ENCODE peak calls at places on chromosome 1, in six cellular contexts. X is H1, P is endodermal cell, U is kidney, B is fibroblast of mammary gland, F is astrocyte of the spinal cord. J is an unnamed sample.
A peak's percentile ranks its signal among the peaks of the same experiment; 100 is the strongest.

GRCh38 chr1:209883341-209883971 is 54.6 kb upstream of the SYT14 start:
- DNase-seq in P (no peak), X (no peak), F (peak; percentile 85), U (no peak), B (peak; percentile 79), J (peak; percentile 79)

GRCh38 chr1:93910305-93910704 is 1.1 kb upstream of the GCLM start:
- DNase-seq in P (no peak), F (no peak), B (no peak), X (no peak), U (no peak), J (no peak)

GRCh38 chr1:39671793-39672550 is at the start of gene NT5C1A:
- DNase-seq in F (no peak), B (no peak), U (peak; percentile 76), X (no peak), P (peak; percentile 71), J (no peak)

GRCh38 chr1:8712413-8713229 is 104.8 kb downstream of the RERE start:
- DNase-seq in F (peak; percentile 90), U (no peak), X (no peak), B (peak; percentile 94), P (no peak), J (peak; percentile 84)

GRCh38 chr1:204321665-204322064 is 38.1 kb downstream of the PLEKHA6 start:
- DNase-seq in B (peak; percentile 51), X (no peak), U (no peak), P (no peak), F (peak; percentile 15), J (peak; percentile 54)

GRCh38 chr1:15797614-15798390 is 9.6 kb downstream of the UQCRHL start:
- DNase-seq in B (peak; percentile 37), U (no peak), P (peak; percentile 69), F (no peak), X (no peak), J (peak; percentile 40)

GRCh38 chr1:112937070-112937469 is 18.9 kb downstream of the SLC16A1 start:
- DNase-seq in F (peak; percentile 29), U (no peak), P (no peak), B (peak; percentile 44), X (no peak), J (peak; percentile 35)

GRCh38 chr1:204673909-204674701 is 11.4 kb downstream of the LRRN2 start:
- DNase-seq in F (no peak), X (no peak), P (no peak), B (no peak), U (no peak), J (no peak)

GRCh38 chr1:10629816-10630571 is 155.2 kb downstream of the PEX14 start:
- DNase-seq in U (peak; percentile 75), P (no peak), X (no peak), F (no peak), B (no peak), J (no peak)

GRCh38 chr1:245370905-245371581 is 216.3 kb downstream of the KIF26B start:
- DNase-seq in B (no peak), F (no peak), U (peak; percentile 78), X (no peak), P (no peak), J (no peak)

GRCh38 chr1:164559342-164560070 is 522 bp downstream of the PBX1 start:
- DNase-seq in B (no peak), F (peak; percentile 54), X (no peak), P (peak; percentile 79), U (peak; percentile 84), J (peak; percentile 54)

GRCh38 chr1:84835169-84835568 is 57.8 kb downstream of the LPAR3 start:
- DNase-seq in X (no peak), B (no peak), U (no peak), F (peak; percentile 12), P (no peak), J (peak; percentile 29)

GRCh38 chr1:57061369-57061768 is 95.6 kb upstream of the C8B start:
- DNase-seq in U (no peak), X (no peak), P (no peak), B (peak; percentile 42), F (no peak), J (peak; percentile 11)

GRCh38 chr1:225458222-225458631 is 30.4 kb upstream of the LBR start:
- DNase-seq in F (peak; percentile 45), B (peak; percentile 36), P (peak; percentile 7), U (no peak), X (no peak), J (no peak)

GRCh38 chr1:1954831-1955441 is 35.9 kb upstream of the TMEM52 start:
- DNase-seq in P (peak; percentile 70), U (peak; percentile 66), X (no peak), F (no peak), B (no peak), J (no peak)

GRCh38 chr1:241366196-241366595 is 9.2 kb upstream of the RGS7 start:
- DNase-seq in F (no peak), B (no peak), P (no peak), U (no peak), X (no peak), J (no peak)

GRCh38 chr1:56821462-56821797 is 2.2 kb upstream of the FYB2 start:
- DNase-seq in F (peak; percentile 15), U (no peak), X (no peak), P (no peak), B (no peak), J (no peak)

GRCh38 chr1:115430717-115431116 is 92.7 kb upstream of the NGF start:
- DNase-seq in U (no peak), B (peak; percentile 98), X (no peak), F (peak; percentile 87), P (no peak), J (peak; percentile 96)

GRCh38 chr1:156435551-156436318 is 64.8 kb downstream of the MEF2D start:
- DNase-seq in U (no peak), X (no peak), P (peak; percentile 72), B (no peak), F (no peak), J (peak; percentile 45)

GRCh38 chr1:152448496-152448895 is 34.4 kb upstream of the CRNN start:
- DNase-seq in F (no peak), X (no peak), B (no peak), P (no peak), U (no peak), J (no peak)

GRCh38 chr1:81670286-81670685 is 130.4 kb upstream of the ADGRL2 start:
- DNase-seq in X (no peak), B (peak; percentile 97), U (peak; percentile 71), P (no peak), F (peak; percentile 95), J (peak; percentile 92)

GRCh38 chr1:53025034-53025777 is 36.8 kb upstream of the PODN start:
- DNase-seq in U (peak; percentile 77), X (no peak), P (no peak), B (peak; percentile 90), F (peak; percentile 67), J (peak; percentile 94)

GRCh38 chr1:97071163-97071562 is 349.6 kb downstream of the PTBP2 start:
- DNase-seq in B (peak; percentile 17), P (no peak), X (no peak), U (no peak), F (no peak), J (peak; percentile 15)

GRCh38 chr1:93056214-93056613 is 22.9 kb upstream of the MTF2 start:
- DNase-seq in F (peak; percentile 25), U (no peak), B (peak; percentile 47), X (peak; percentile 3), P (peak; percentile 82), J (peak; percentile 9)

GRCh38 chr1:200139661-200140250 is 112.2 kb downstream of the NR5A2 start:
- DNase-seq in B (peak; percentile 77), P (no peak), X (no peak), F (peak; percentile 68), U (no peak), J (peak; percentile 28)

GRCh38 chr1:241079018-241079417 is 278.0 kb downstream of the RGS7 start:
- DNase-seq in B (no peak), U (no peak), P (no peak), F (no peak), X (no peak), J (no peak)

GRCh38 chr1:184002071-184002470 is 35.5 kb downstream of the COLGALT2 start:
- DNase-seq in U (no peak), B (peak; percentile 81), P (peak; percentile 53), F (peak; percentile 93), X (no peak), J (peak; percentile 87)

GRCh38 chr1:119958223-119958622 is 61.9 kb upstream of the ADAM30 start:
- DNase-seq in U (no peak), X (no peak), P (no peak), B (peak; percentile 36), F (no peak), J (no peak)

GRCh38 chr1:151968058-151968457 is 25.6 kb downstream of the S100A10 start:
- DNase-seq in P (peak; percentile 78), X (no peak), U (no peak), B (peak; percentile 62), F (peak; percentile 55), J (peak; percentile 67)

GRCh38 chr1:47738560-47739182 is 258.5 kb downstream of the TRABD2B start:
- DNase-seq in F (peak; percentile 15), P (peak; percentile 92), X (no peak), B (peak; percentile 53), U (peak; percentile 76), J (peak; percentile 20)

GRCh38 chr1:206930210-206930798 is 8.6 kb upstream of the FCMR start:
- DNase-seq in U (no peak), X (no peak), F (no peak), P (no peak), B (no peak), J (no peak)
- H3K4me3 ChIP-seq in U (no peak overlapping the region), X (no peak overlapping the region), F (no peak overlapping the region), P (no peak overlapping the region), B (no peak overlapping the region), J (no peak overlapping the region)

GRCh38 chr1:83588140-83588539 is 410.8 kb downstream of the TTLL7 start:
- DNase-seq in P (no peak), B (no peak), X (no peak), F (no peak), U (no peak), J (no peak)

GRCh38 chr1:83581747-83582146 is 417.2 kb downstream of the TTLL7 start:
- DNase-seq in B (no peak), F (no peak), X (no peak), P (no peak), U (no peak), J (no peak)

GRCh38 chr1:83583351-83584014 is 415.4 kb downstream of the TTLL7 start:
- DNase-seq in F (no peak), X (no peak), B (peak; percentile 10), U (no peak), P (peak; percentile 65), J (peak; percentile 55)
- TF ChIP-seq CTCF in F (no peak), X (peak; percentile 36), B (peak; percentile 24), U (no peak), P (peak; percentile 60), J (peak; percentile 19)

GRCh38 chr1:40817791-40818263 is 34.2 kb downstream of the KCNQ4 start:
- DNase-seq in B (no peak), X (no peak), P (no peak), U (no peak), F (no peak), J (peak; percentile 19)
- H3K4me3 ChIP-seq in B (no peak overlapping the region), X (peak overlapping the region; percentile 76), P (peak overlapping the region; percentile 70), U (no peak overlapping the region), F (no peak overlapping the region), J (peak overlapping the region; percentile 52)

DNA sequence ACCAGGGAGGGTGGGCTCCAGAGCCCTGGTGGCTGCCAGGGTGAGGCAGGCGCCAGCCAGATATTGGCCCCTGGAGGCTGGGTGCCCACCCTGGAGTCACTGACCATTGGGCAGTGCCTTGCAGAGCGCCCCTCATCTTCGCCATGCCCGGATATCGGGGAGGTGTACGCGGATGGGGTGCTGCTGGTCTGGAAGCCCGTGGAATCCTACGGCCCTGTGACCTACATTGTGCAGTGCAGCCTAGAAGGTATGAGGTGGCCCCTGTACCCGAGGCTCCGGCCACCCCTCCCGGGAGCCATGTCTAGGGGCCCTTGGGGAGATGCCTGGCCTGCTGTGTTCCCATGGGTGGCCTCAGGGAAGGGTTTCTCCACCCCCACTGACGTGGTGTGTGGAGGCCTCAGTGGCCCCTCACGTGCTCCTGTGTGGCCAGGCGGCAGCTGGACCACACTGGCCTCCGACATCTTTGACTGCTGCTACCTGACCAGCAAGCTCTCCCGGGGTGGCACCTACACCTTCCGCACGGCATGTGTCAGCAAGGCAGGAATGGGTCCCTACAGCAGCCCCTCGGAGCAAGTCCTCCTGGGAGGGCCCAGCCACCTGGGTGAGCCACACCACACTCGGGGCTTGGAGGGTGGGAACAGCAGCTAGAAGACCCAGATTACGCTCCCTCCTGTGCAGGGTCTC is 30.9 kb downstream of the TRIM11 start:
- DNase-seq in X (no peak), F (no peak), U (peak; percentile 75), P (no peak), B (no peak), J (no peak)
- TF ChIP-seq CTCF in X (no peak), F (no peak), U (no peak), P (no peak), B (no peak), J (no peak)